ENCODE peak calls at places on chromosomes 1 and 21, in six cellular contexts. One of them, this sample, is unnamed.

GRCh38 chr1:116359871-116360270 is 13.2 kb upstream of the ATP1A1 start:
- DNase-seq in brain microvascular endothelial cell: no peak
- DNase-seq in AG10803: no peak
- DNase-seq in lower lobe of right lung: no peak
- DNase-seq in dorsolateral prefrontal cortex: no peak
- DNase-seq in stomach: no peak
- DNase-seq in this sample: no peak

GRCh38 chr1:184563308-184563707 is 176.5 kb downstream of the C1orf21 start:
- DNase-seq in lower lobe of right lung: no peak
- DNase-seq in AG10803: peak
- DNase-seq in dorsolateral prefrontal cortex: no peak
- DNase-seq in stomach: no peak
- DNase-seq in brain microvascular endothelial cell: no peak
- DNase-seq in this sample: no peak

GRCh38 chr21:42868196-42868595 is 11.1 kb downstream of the WDR4 start:
- DNase-seq in brain microvascular endothelial cell: no peak
- DNase-seq in stomach: no peak
- DNase-seq in AG10803: no peak
- DNase-seq in lower lobe of right lung: no peak
- DNase-seq in dorsolateral prefrontal cortex: no peak
- DNase-seq in this sample: no peak

GRCh38 chr21:31498985-31499384 is 154.9 kb upstream of the TIAM1 start:
- DNase-seq in brain microvascular endothelial cell: no peak
- DNase-seq in lower lobe of right lung: no peak
- DNase-seq in stomach: no peak
- DNase-seq in dorsolateral prefrontal cortex: no peak
- DNase-seq in AG10803: no peak
- DNase-seq in this sample: no peak

GRCh38 chr1:50126962-50127715 is 18.4 kb downstream of the ELAVL4 start:
- DNase-seq in dorsolateral prefrontal cortex: no peak
- DNase-seq in brain microvascular endothelial cell: no peak
- DNase-seq in lower lobe of right lung: no peak
- DNase-seq in AG10803: no peak
- DNase-seq in stomach: no peak
- DNase-seq in this sample: no peak

GRCh38 chr1:52904590-52905375 is 16.8 kb downstream of the ECHDC2 start:
- DNase-seq in dorsolateral prefrontal cortex: no peak
- DNase-seq in AG10803: peak
- DNase-seq in lower lobe of right lung: no peak
- DNase-seq in stomach: peak
- DNase-seq in brain microvascular endothelial cell: peak
- DNase-seq in this sample: no peak

GRCh38 chr1:192350351-192350750 is 33.6 kb downstream of the RGS21 start:
- DNase-seq in dorsolateral prefrontal cortex: no peak
- DNase-seq in brain microvascular endothelial cell: no peak
- DNase-seq in stomach: no peak
- DNase-seq in lower lobe of right lung: no peak
- DNase-seq in AG10803: no peak
- DNase-seq in this sample: no peak

GRCh38 chr1:161074676-161075368 is 5.1 kb upstream of the ARHGAP30 start:
- DNase-seq in brain microvascular endothelial cell: no peak
- DNase-seq in dorsolateral prefrontal cortex: no peak
- DNase-seq in AG10803: no peak
- DNase-seq in lower lobe of right lung: no peak
- DNase-seq in stomach: no peak
- DNase-seq in this sample: no peak

GRCh38 chr1:220800262-220800661 is 13.5 kb downstream of the MTARC1 start:
- DNase-seq in AG10803: no peak
- DNase-seq in brain microvascular endothelial cell: no peak
- DNase-seq in stomach: no peak
- DNase-seq in dorsolateral prefrontal cortex: no peak
- DNase-seq in lower lobe of right lung: no peak
- DNase-seq in this sample: no peak

GRCh38 chr21:44626673-44627143 is at the start of gene KRTAP10-9:
- DNase-seq in brain microvascular endothelial cell: no peak
- DNase-seq in dorsolateral prefrontal cortex: no peak
- DNase-seq in AG10803: no peak
- DNase-seq in lower lobe of right lung: no peak
- DNase-seq in stomach: no peak
- DNase-seq in this sample: no peak

GRCh38 chr1:97348599-97349265 is 572.1 kb downstream of the DPYD start:
- DNase-seq in brain microvascular endothelial cell: peak
- DNase-seq in dorsolateral prefrontal cortex: no peak
- DNase-seq in lower lobe of right lung: no peak
- DNase-seq in AG10803: peak
- DNase-seq in stomach: no peak
- DNase-seq in this sample: no peak

GRCh38 chr1:168893359-168893791 is 164.4 kb upstream of the DPT start:
- DNase-seq in dorsolateral prefrontal cortex: no peak
- DNase-seq in lower lobe of right lung: no peak
- DNase-seq in brain microvascular endothelial cell: no peak
- DNase-seq in stomach: no peak
- DNase-seq in AG10803: no peak
- DNase-seq in this sample: peak

GRCh38 chr21:36156815-36157670 is at the start of gene DOP1B:
- DNase-seq in AG10803: no peak
- DNase-seq in brain microvascular endothelial cell: no peak
- DNase-seq in stomach: no peak
- DNase-seq in lower lobe of right lung: no peak
- DNase-seq in dorsolateral prefrontal cortex: no peak
- DNase-seq in this sample: peak

GRCh38 chr1:194052514-194053333 is 866.3 kb upstream of the B3GALT2 start:
- DNase-seq in stomach: no peak
- DNase-seq in lower lobe of right lung: no peak
- DNase-seq in dorsolateral prefrontal cortex: no peak
- DNase-seq in brain microvascular endothelial cell: no peak
- DNase-seq in AG10803: no peak
- DNase-seq in this sample: no peak

GRCh38 chr1:98130406-98130805 is 209.6 kb upstream of the DPYD start:
- DNase-seq in lower lobe of right lung: no peak
- DNase-seq in stomach: no peak
- DNase-seq in AG10803: no peak
- DNase-seq in dorsolateral prefrontal cortex: no peak
- DNase-seq in brain microvascular endothelial cell: peak
- DNase-seq in this sample: no peak

GRCh38 chr1:171355727-171356126 is 41.7 kb downstream of the FMO4 start:
- DNase-seq in lower lobe of right lung: no peak
- DNase-seq in dorsolateral prefrontal cortex: no peak
- DNase-seq in AG10803: no peak
- DNase-seq in brain microvascular endothelial cell: no peak
- DNase-seq in stomach: no peak
- DNase-seq in this sample: no peak

GRCh38 chr1:63317007-63317813 is 5.2 kb upstream of the FOXD3 start:
- DNase-seq in AG10803: peak
- DNase-seq in brain microvascular endothelial cell: peak
- DNase-seq in lower lobe of right lung: peak
- DNase-seq in stomach: peak
- DNase-seq in dorsolateral prefrontal cortex: no peak
- DNase-seq in this sample: peak

GRCh38 chr1:38194486-38194885 is 147.9 kb upstream of the POU3F1 start:
- DNase-seq in dorsolateral prefrontal cortex: no peak
- DNase-seq in AG10803: no peak
- DNase-seq in stomach: no peak
- DNase-seq in lower lobe of right lung: peak
- DNase-seq in brain microvascular endothelial cell: no peak
- DNase-seq in this sample: no peak

GRCh38 chr1:233518344-233518743 is 95.6 kb upstream of the KCNK1 start:
- DNase-seq in dorsolateral prefrontal cortex: no peak
- DNase-seq in AG10803: peak
- DNase-seq in stomach: peak
- DNase-seq in brain microvascular endothelial cell: no peak
- DNase-seq in lower lobe of right lung: no peak
- DNase-seq in this sample: no peak

GRCh38 chr1:206002833-206003532 is at the start of gene RAB7B:
- DNase-seq in dorsolateral prefrontal cortex: no peak
- DNase-seq in AG10803: peak
- DNase-seq in lower lobe of right lung: peak
- DNase-seq in brain microvascular endothelial cell: peak
- DNase-seq in stomach: peak
- DNase-seq in this sample: peak

GRCh38 chr21:38234395-38235142 is 22.2 kb upstream of the KCNJ15 start:
- DNase-seq in AG10803: no peak
- DNase-seq in lower lobe of right lung: no peak
- DNase-seq in dorsolateral prefrontal cortex: no peak
- DNase-seq in brain microvascular endothelial cell: no peak
- DNase-seq in stomach: peak
- DNase-seq in this sample: no peak

GRCh38 chr1:68814067-68814466 is 317.2 kb upstream of the DEPDC1 start:
- DNase-seq in stomach: no peak
- DNase-seq in lower lobe of right lung: no peak
- DNase-seq in dorsolateral prefrontal cortex: no peak
- DNase-seq in brain microvascular endothelial cell: no peak
- DNase-seq in AG10803: no peak
- DNase-seq in this sample: no peak

GRCh38 chr1:238370600-238370999 is 479.9 kb upstream of the ZP4 start:
- DNase-seq in brain microvascular endothelial cell: no peak
- DNase-seq in lower lobe of right lung: no peak
- DNase-seq in AG10803: no peak
- DNase-seq in stomach: no peak
- DNase-seq in dorsolateral prefrontal cortex: no peak
- DNase-seq in this sample: no peak

DNA sequence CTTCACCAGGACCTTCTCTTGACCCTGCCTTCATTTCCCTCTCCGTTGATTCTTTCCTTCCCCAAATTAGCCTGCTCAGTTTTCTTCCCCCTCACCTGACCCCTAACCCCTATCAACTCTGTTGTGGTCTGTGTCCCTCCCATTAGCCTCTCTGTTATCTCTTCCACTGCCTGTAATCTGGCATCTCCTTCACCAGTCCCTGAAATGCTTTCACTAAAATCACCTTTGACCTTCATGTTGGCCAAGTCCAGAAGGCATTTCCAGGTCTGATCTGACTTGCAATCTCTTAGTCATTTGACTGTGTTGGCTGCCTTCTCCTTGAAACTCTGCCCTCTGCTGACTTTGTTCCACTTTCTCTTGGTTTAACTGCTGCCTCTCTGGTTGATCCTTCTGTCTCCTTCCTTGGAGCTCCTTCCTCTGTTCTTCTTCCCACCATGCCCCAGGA is 28.2 kb downstream of the ATP8B2 start:
- DNase-seq in dorsolateral prefrontal cortex: no peak
- DNase-seq in AG10803: peak
- DNase-seq in stomach: peak
- DNase-seq in brain microvascular endothelial cell: peak
- DNase-seq in lower lobe of right lung: no peak
- DNase-seq in this sample: no peak
- TF ChIP-seq CTCF in dorsolateral prefrontal cortex: no peak
- TF ChIP-seq CTCF in AG10803: peak
- TF ChIP-seq CTCF in stomach: no peak
- TF ChIP-seq CTCF in brain microvascular endothelial cell: peak
- TF ChIP-seq CTCF in lower lobe of right lung: peak
- TF ChIP-seq CTCF in this sample: no peak

GRCh38 chr1:31335007-31335406 is 37.9 kb downstream of the FABP3 start:
- DNase-seq in stomach: no peak
- DNase-seq in dorsolateral prefrontal cortex: no peak
- DNase-seq in brain microvascular endothelial cell: peak
- DNase-seq in lower lobe of right lung: no peak
- DNase-seq in AG10803: peak
- DNase-seq in this sample: no peak
- TF ChIP-seq CTCF in stomach: no peak
- TF ChIP-seq CTCF in dorsolateral prefrontal cortex: peak
- TF ChIP-seq CTCF in brain microvascular endothelial cell: peak
- TF ChIP-seq CTCF in lower lobe of right lung: peak
- TF ChIP-seq CTCF in AG10803: peak
- TF ChIP-seq CTCF in this sample: peak

GRCh38 chr1:202587859-202588480 is 122.3 kb downstream of the SYT2 start:
- DNase-seq in lower lobe of right lung: no peak
- DNase-seq in AG10803: no peak
- DNase-seq in brain microvascular endothelial cell: no peak
- DNase-seq in dorsolateral prefrontal cortex: no peak
- DNase-seq in stomach: no peak
- DNase-seq in this sample: no peak

GRCh38 chr1:202590975-202591411 is 119.3 kb downstream of the SYT2 start:
- DNase-seq in stomach: no peak
- DNase-seq in brain microvascular endothelial cell: no peak
- DNase-seq in AG10803: no peak
- DNase-seq in dorsolateral prefrontal cortex: no peak
- DNase-seq in lower lobe of right lung: no peak
- DNase-seq in this sample: no peak

GRCh38 chr1:202590119-202590518 is 120.1 kb downstream of the SYT2 start:
- DNase-seq in brain microvascular endothelial cell: no peak
- DNase-seq in stomach: no peak
- DNase-seq in AG10803: no peak
- DNase-seq in lower lobe of right lung: no peak
- DNase-seq in dorsolateral prefrontal cortex: no peak
- DNase-seq in this sample: no peak

GRCh38 chr1:202588644-202589189 is 121.5 kb downstream of the SYT2 start:
- DNase-seq in AG10803: no peak
- DNase-seq in brain microvascular endothelial cell: no peak
- DNase-seq in lower lobe of right lung: no peak
- DNase-seq in stomach: no peak
- DNase-seq in dorsolateral prefrontal cortex: no peak
- DNase-seq in this sample: no peak

DNA sequence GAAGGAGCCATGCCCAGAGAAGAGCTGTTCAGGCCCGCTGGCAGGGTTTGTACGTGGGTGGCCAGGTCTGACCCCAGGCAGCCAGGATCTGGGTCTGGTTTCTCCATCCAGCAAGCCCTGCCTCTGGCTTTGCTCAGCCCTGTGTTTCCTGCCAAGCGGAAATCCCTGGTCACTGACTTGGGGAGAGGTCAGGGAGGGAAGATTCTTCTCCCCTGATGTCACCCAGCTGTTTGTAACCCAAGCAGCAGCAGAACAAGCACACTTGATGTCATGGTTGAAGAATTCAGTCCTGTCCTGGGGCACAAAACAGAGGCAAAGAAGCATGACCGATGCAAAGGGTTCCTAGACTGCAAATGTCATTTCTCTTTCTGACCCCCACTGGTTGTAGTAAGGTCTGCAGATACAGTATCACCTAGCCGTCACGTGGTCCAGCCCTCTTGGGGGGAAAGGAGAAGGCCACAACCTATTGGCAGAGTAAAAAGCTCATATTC is 121.0 kb downstream of the SYT2 start:
- DNase-seq in brain microvascular endothelial cell: peak
- DNase-seq in stomach: peak
- DNase-seq in dorsolateral prefrontal cortex: no peak
- DNase-seq in lower lobe of right lung: no peak
- DNase-seq in AG10803: peak
- DNase-seq in this sample: peak
- TF ChIP-seq CTCF in brain microvascular endothelial cell: peak
- TF ChIP-seq CTCF in stomach: no peak
- TF ChIP-seq CTCF in dorsolateral prefrontal cortex: no peak
- TF ChIP-seq CTCF in lower lobe of right lung: no peak
- TF ChIP-seq CTCF in AG10803: peak
- TF ChIP-seq CTCF in this sample: no peak

GRCh38 chr1:55981015-55981635 is 598.2 kb downstream of the PLPP3 start:
- DNase-seq in dorsolateral prefrontal cortex: no peak
- DNase-seq in AG10803: peak
- DNase-seq in lower lobe of right lung: no peak
- DNase-seq in brain microvascular endothelial cell: no peak
- DNase-seq in stomach: no peak
- DNase-seq in this sample: no peak

GRCh38 chr1:55986003-55986402 is 593.4 kb downstream of the PLPP3 start:
- DNase-seq in dorsolateral prefrontal cortex: no peak
- DNase-seq in AG10803: peak
- DNase-seq in brain microvascular endothelial cell: no peak
- DNase-seq in lower lobe of right lung: no peak
- DNase-seq in stomach: no peak
- DNase-seq in this sample: no peak

GRCh38 chr1:55974714-55975441 is 604.5 kb downstream of the PLPP3 start:
- DNase-seq in brain microvascular endothelial cell: peak
- DNase-seq in stomach: no peak
- DNase-seq in dorsolateral prefrontal cortex: no peak
- DNase-seq in AG10803: peak
- DNase-seq in lower lobe of right lung: no peak
- DNase-seq in this sample: no peak

GRCh38 chr1:55980574-55980973 is 598.8 kb downstream of the PLPP3 start:
- DNase-seq in brain microvascular endothelial cell: no peak
- DNase-seq in stomach: no peak
- DNase-seq in dorsolateral prefrontal cortex: no peak
- DNase-seq in lower lobe of right lung: no peak
- DNase-seq in AG10803: no peak
- DNase-seq in this sample: no peak
- TF ChIP-seq CTCF in brain microvascular endothelial cell: no peak
- TF ChIP-seq CTCF in stomach: no peak
- TF ChIP-seq CTCF in dorsolateral prefrontal cortex: no peak
- TF ChIP-seq CTCF in lower lobe of right lung: no peak
- TF ChIP-seq CTCF in AG10803: no peak
- TF ChIP-seq CTCF in this sample: no peak

This sample was measured in left ventricle myocardium inferior.